ENCODE peak calls at places on chromosomes 6 and 20, in four cellular contexts. One of them, this sample, is unnamed.

GRCh38 chr20:57266251-57267157 is at the start of gene BMP7:
- DNase-seq in testis: peak; percentile 28
- DNase-seq in vagina: no peak
- DNase-seq in uterus: no peak
- DNase-seq in this sample: no peak

GRCh38 chr6:47780510-47781356 is 1.1 kb upstream of the OPN5 start:
- DNase-seq in vagina: no peak
- DNase-seq in testis: peak; percentile 23
- DNase-seq in uterus: no peak
- DNase-seq in this sample: no peak

GRCh38 chr6:44049163-44049988 is 77.9 kb downstream of the MRPL14 start:
- DNase-seq in uterus: no peak
- DNase-seq in vagina: no peak
- DNase-seq in testis: no peak
- DNase-seq in this sample: no peak

GRCh38 chr6:151493495-151494234 is at the start of gene CCDC170:
- DNase-seq in uterus: peak; percentile 50
- DNase-seq in testis: peak; percentile 38
- DNase-seq in vagina: no peak
- DNase-seq in this sample: peak; percentile 54

GRCh38 chr6:51152594-51152993 is 333.9 kb downstream of the TFAP2B start:
- DNase-seq in vagina: no peak
- DNase-seq in testis: no peak
- DNase-seq in uterus: no peak
- DNase-seq in this sample: no peak

GRCh38 chr20:47768016-47768953 is 17.0 kb downstream of the SULF2 start:
- DNase-seq in vagina: no peak
- DNase-seq in uterus: no peak
- DNase-seq in testis: peak; percentile 76
- DNase-seq in this sample: no peak

GRCh38 chr20:60695223-60695622 is 556.8 kb upstream of the CDH4 start:
- DNase-seq in vagina: no peak
- DNase-seq in testis: no peak
- DNase-seq in uterus: no peak
- DNase-seq in this sample: no peak

GRCh38 chr6:144151010-144151727 is 852 bp downstream of the STX11 start:
- DNase-seq in vagina: no peak
- DNase-seq in uterus: no peak
- DNase-seq in testis: peak; percentile 28
- DNase-seq in this sample: no peak

GRCh38 chr20:32957451-32957850 is 46.8 kb downstream of the SUN5 start:
- DNase-seq in uterus: no peak
- DNase-seq in vagina: no peak
- DNase-seq in testis: no peak
- DNase-seq in this sample: no peak

GRCh38 chr6:89081129-89081422 is 525 bp downstream of the PNRC1 start:
- DNase-seq in testis: no peak
- DNase-seq in vagina: no peak
- DNase-seq in uterus: no peak
- DNase-seq in this sample: no peak

GRCh38 chr20:58524814-58525213 is 9.6 kb upstream of the APCDD1L start:
- DNase-seq in testis: no peak
- DNase-seq in uterus: no peak
- DNase-seq in vagina: no peak
- DNase-seq in this sample: no peak

GRCh38 chr6:28922841-28923317 is 906 bp downstream of the TRIM27 start:
- DNase-seq in testis: peak; percentile 64
- DNase-seq in vagina: no peak
- DNase-seq in uterus: no peak
- DNase-seq in this sample: no peak

GRCh38 chr20:48723308-48724264 is 104.2 kb downstream of the PREX1 start:
- DNase-seq in testis: peak; percentile 62
- DNase-seq in uterus: no peak
- DNase-seq in vagina: no peak
- DNase-seq in this sample: no peak

GRCh38 chr6:150881911-150882481 is 16.5 kb downstream of the MTHFD1L start:
- DNase-seq in vagina: no peak
- DNase-seq in testis: peak; percentile 84
- DNase-seq in uterus: peak; percentile 41
- DNase-seq in this sample: peak; percentile 57

GRCh38 chr6:150600302-150601017 is 775 bp downstream of the PLEKHG1 start:
- DNase-seq in uterus: peak; percentile 63
- DNase-seq in vagina: no peak
- DNase-seq in testis: peak; percentile 82
- DNase-seq in this sample: peak; percentile 73

GRCh38 chr6:152471459-152472070 is 165.6 kb downstream of the SYNE1 start:
- DNase-seq in testis: no peak
- DNase-seq in uterus: no peak
- DNase-seq in vagina: no peak
- DNase-seq in this sample: no peak

GRCh38 chr6:158026054-158026900 is 44.6 kb downstream of the SYNJ2 start:
- DNase-seq in uterus: peak; percentile 96
- DNase-seq in vagina: peak; percentile 98
- DNase-seq in testis: peak; percentile 62
- DNase-seq in this sample: no peak

GRCh38 chr6:84771732-84772131 is 7.3 kb upstream of the TBX18 start:
- DNase-seq in vagina: no peak
- DNase-seq in testis: no peak
- DNase-seq in uterus: no peak
- DNase-seq in this sample: no peak

GRCh38 chr6:53428886-53429285 is 80.1 kb upstream of the ELOVL5 start:
- DNase-seq in testis: no peak
- DNase-seq in vagina: no peak
- DNase-seq in uterus: no peak
- DNase-seq in this sample: no peak

GRCh38 chr20:18743665-18744440 is 69.7 kb upstream of the SCP2D1 start:
- DNase-seq in testis: no peak
- DNase-seq in vagina: no peak
- DNase-seq in uterus: peak; percentile 44
- DNase-seq in this sample: no peak

GRCh38 chr20:49280463-49281058 is 2.7 kb upstream of the ZNFX1 start:
- DNase-seq in vagina: no peak
- DNase-seq in testis: no peak
- DNase-seq in uterus: no peak
- DNase-seq in this sample: no peak

GRCh38 chr6:20416063-20416454 is 14.4 kb downstream of the E2F3 start:
- DNase-seq in testis: no peak
- DNase-seq in uterus: no peak
- DNase-seq in vagina: no peak
- DNase-seq in this sample: no peak

GRCh38 chr6:113500221-113500620 is 356.9 kb upstream of the MARCKS start:
- DNase-seq in uterus: no peak
- DNase-seq in testis: no peak
- DNase-seq in vagina: no peak
- DNase-seq in this sample: no peak

GRCh38 chr6:106847116-106847515 is 127.4 kb downstream of the CD24 start:
- DNase-seq in uterus: no peak
- DNase-seq in vagina: no peak
- DNase-seq in testis: no peak
- DNase-seq in this sample: no peak

GRCh38 chr6:72206606-72207005 is 320.3 kb downstream of the RIMS1 start:
- DNase-seq in vagina: no peak
- DNase-seq in testis: no peak
- DNase-seq in uterus: no peak
- DNase-seq in this sample: no peak

GRCh38 chr6:68958327-68958726 is 323.2 kb downstream of the ADGRB3 start:
- DNase-seq in testis: no peak
- DNase-seq in vagina: no peak
- DNase-seq in uterus: no peak
- DNase-seq in this sample: no peak

GRCh38 chr20:884983-885952 is 30.9 kb downstream of the ANGPT4 start:
- DNase-seq in testis: peak; percentile 83
- DNase-seq in vagina: no peak
- DNase-seq in uterus: peak; percentile 21
- DNase-seq in this sample: no peak

GRCh38 chr20:12860619-12861247 is 148.0 kb upstream of the SPTLC3 start:
- DNase-seq in uterus: no peak
- DNase-seq in vagina: no peak
- DNase-seq in testis: no peak
- DNase-seq in this sample: no peak

GRCh38 chr6:141483561-141484061 is 649.1 kb upstream of the GJE1 start:
- DNase-seq in uterus: no peak
- DNase-seq in testis: no peak
- DNase-seq in vagina: no peak
- DNase-seq in this sample: no peak

GRCh38 chr6:33903579-33903978 is 99.8 kb upstream of the MLN start:
- DNase-seq in vagina: no peak
- DNase-seq in uterus: no peak
- DNase-seq in testis: no peak
- DNase-seq in this sample: no peak
- TF ChIP-seq POLR2A in vagina: no peak
- TF ChIP-seq POLR2A in uterus: no peak
- TF ChIP-seq POLR2A in testis: no peak
- TF ChIP-seq POLR2A in this sample: no peak

DNA sequence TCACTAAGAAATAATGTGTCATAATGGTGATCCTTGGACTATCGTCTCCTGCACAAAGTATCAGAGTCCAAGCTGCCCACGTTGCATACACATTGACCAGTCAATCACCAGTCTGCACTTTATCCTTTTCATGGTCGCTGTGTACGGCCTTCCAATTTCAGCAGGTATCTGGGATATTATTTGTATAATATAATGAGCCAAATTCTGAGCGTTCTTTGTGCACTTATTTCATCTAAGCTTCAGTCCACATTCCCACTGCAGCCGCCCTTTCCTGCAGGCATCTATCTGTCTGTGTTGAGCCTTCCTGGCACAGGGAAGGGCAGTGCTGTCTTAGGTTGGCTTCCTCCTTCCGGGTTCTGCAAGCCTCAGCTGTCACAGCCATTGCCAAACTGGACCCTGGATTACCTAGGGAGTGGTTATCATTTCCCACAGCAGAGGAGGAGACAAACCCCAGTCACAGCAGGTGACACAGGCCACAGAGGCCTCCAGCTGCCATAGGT is 174.3 kb downstream of the TTLL2 start:
- DNase-seq in uterus: no peak
- DNase-seq in vagina: no peak
- DNase-seq in testis: no peak
- DNase-seq in this sample: no peak
- TF ChIP-seq POLR2A in uterus: no peak
- TF ChIP-seq POLR2A in vagina: no peak
- TF ChIP-seq POLR2A in testis: no peak
- TF ChIP-seq POLR2A in this sample: no peak

GRCh38 chr6:30820196-30820595 is 64.1 kb upstream of the DDR1 start:
- DNase-seq in uterus: no peak
- DNase-seq in testis: no peak
- DNase-seq in vagina: no peak
- DNase-seq in this sample: no peak
- TF ChIP-seq POLR2A in uterus: no peak
- TF ChIP-seq POLR2A in testis: no peak
- TF ChIP-seq POLR2A in vagina: no peak
- TF ChIP-seq POLR2A in this sample: no peak

GRCh38 chr6:33123181-33123580 is 47.4 kb downstream of the HLA-DPB1 start:
- DNase-seq in vagina: no peak
- DNase-seq in uterus: no peak
- DNase-seq in testis: no peak
- DNase-seq in this sample: no peak

GRCh38 chr6:33126101-33126714 is 50.4 kb downstream of the HLA-DPB1 start:
- DNase-seq in vagina: no peak
- DNase-seq in uterus: peak; percentile 33
- DNase-seq in testis: peak; percentile 89
- DNase-seq in this sample: peak; percentile 72

GRCh38 chr6:33124947-33125346 is 49.2 kb downstream of the HLA-DPB1 start:
- DNase-seq in vagina: no peak
- DNase-seq in testis: no peak
- DNase-seq in uterus: no peak
- DNase-seq in this sample: no peak

GRCh38 chr6:33123732-33124524 is 48.1 kb downstream of the HLA-DPB1 start:
- DNase-seq in vagina: no peak
- DNase-seq in testis: peak; percentile 29
- DNase-seq in uterus: no peak
- DNase-seq in this sample: no peak

GRCh38 chr6:33124525-33124901 is 48.7 kb downstream of the HLA-DPB1 start:
- DNase-seq in vagina: no peak
- DNase-seq in uterus: no peak
- DNase-seq in testis: no peak
- DNase-seq in this sample: no peak
- TF ChIP-seq POLR2A in vagina: no peak
- TF ChIP-seq POLR2A in uterus: no peak
- TF ChIP-seq POLR2A in testis: no peak
- TF ChIP-seq POLR2A in this sample: no peak

This sample was measured in breast epithelium.